ENCODE peak calls at places on chromosome 18, in four cellular contexts. One of them, this sample, is unnamed.

GRCh38 chr18:79917351-79918088 is 33.9 kb downstream of the SLC66A2 start:
- DNase-seq in A549: no peak
- DNase-seq in AG09309: no peak
- DNase-seq in GM12865: no peak
- DNase-seq in this sample: no peak

GRCh38 chr18:26022585-26022984 is 67.8 kb downstream of the SS18 start:
- DNase-seq in A549: no peak
- DNase-seq in AG09309: no peak
- DNase-seq in GM12865: no peak
- DNase-seq in this sample: no peak

GRCh38 chr18:29164993-29165599 is 988.2 kb upstream of the CDH2 start:
- DNase-seq in A549: peak
- DNase-seq in AG09309: peak
- DNase-seq in GM12865: no peak
- DNase-seq in this sample: no peak

GRCh38 chr18:50722311-50722710 is 97.5 kb downstream of the MRO start:
- DNase-seq in A549: no peak
- DNase-seq in AG09309: no peak
- DNase-seq in GM12865: no peak
- DNase-seq in this sample: no peak

GRCh38 chr18:64271975-64272659 is 123.2 kb upstream of the LINC00305 start:
- DNase-seq in A549: no peak
- DNase-seq in AG09309: no peak
- DNase-seq in GM12865: no peak
- DNase-seq in this sample: no peak

GRCh38 chr18:45526120-45526841 is 89.0 kb upstream of the SLC14A2 start:
- DNase-seq in A549: no peak
- DNase-seq in AG09309: peak
- DNase-seq in GM12865: no peak
- DNase-seq in this sample: no peak

GRCh38 chr18:63882333-63883141 is 5.0 kb upstream of the SERPINB2 start:
- DNase-seq in A549: no peak
- DNase-seq in AG09309: peak
- DNase-seq in GM12865: no peak
- DNase-seq in this sample: no peak

GRCh38 chr18:48007955-48008701 is 77.7 kb upstream of the SMAD2 start:
- DNase-seq in A549: peak
- DNase-seq in AG09309: no peak
- DNase-seq in GM12865: peak
- DNase-seq in this sample: peak

GRCh38 chr18:21534327-21534726 is 66.2 kb downstream of the ESCO1 start:
- DNase-seq in A549: no peak
- DNase-seq in AG09309: no peak
- DNase-seq in GM12865: no peak
- DNase-seq in this sample: no peak

GRCh38 chr18:48328473-48329205 is 80.5 kb downstream of the ZBTB7C start:
- DNase-seq in A549: no peak
- DNase-seq in AG09309: no peak
- DNase-seq in GM12865: no peak
- DNase-seq in this sample: no peak

GRCh38 chr18:37668971-37669747 is 103.6 kb upstream of the CELF4 start:
- DNase-seq in A549: no peak
- DNase-seq in AG09309: no peak
- DNase-seq in GM12865: no peak
- DNase-seq in this sample: no peak

GRCh38 chr18:46577546-46577945 is 79.5 kb downstream of the LOXHD1 start:
- DNase-seq in A549: no peak
- DNase-seq in AG09309: no peak
- DNase-seq in GM12865: no peak
- DNase-seq in this sample: no peak

GRCh38 chr18:1929720-1930119 is 641.6 kb downstream of the METTL4 start:
- DNase-seq in A549: no peak
- DNase-seq in AG09309: no peak
- DNase-seq in GM12865: no peak
- DNase-seq in this sample: no peak

GRCh38 chr18:44320619-44321460 is 359.8 kb upstream of the SETBP1 start:
- DNase-seq in A549: no peak
- DNase-seq in AG09309: no peak
- DNase-seq in GM12865: no peak
- DNase-seq in this sample: peak

GRCh38 chr18:155688-156087 is 2.7 kb upstream of the USP14 start:
- DNase-seq in A549: no peak
- DNase-seq in AG09309: no peak
- DNase-seq in GM12865: no peak
- DNase-seq in this sample: no peak

GRCh38 chr18:47683774-47684173 is 246.7 kb downstream of the SMAD2 start:
- DNase-seq in A549: no peak
- DNase-seq in AG09309: no peak
- DNase-seq in GM12865: no peak
- DNase-seq in this sample: no peak

GRCh38 chr18:2569338-2570207 is 1.7 kb downstream of the METTL4 start:
- DNase-seq in A549: no peak
- DNase-seq in AG09309: no peak
- DNase-seq in GM12865: no peak
- DNase-seq in this sample: no peak

GRCh38 chr18:57131782-57132181 is 15.1 kb upstream of the BOD1L2 start:
- DNase-seq in A549: no peak
- DNase-seq in AG09309: no peak
- DNase-seq in GM12865: no peak
- DNase-seq in this sample: no peak

GRCh38 chr18:11713756-11714155 is 24.7 kb downstream of the GNAL start:
- DNase-seq in A549: no peak
- DNase-seq in AG09309: no peak
- DNase-seq in GM12865: no peak
- DNase-seq in this sample: no peak
- H3K4me3 ChIP-seq in A549: no peak
- H3K4me3 ChIP-seq in AG09309: no peak
- H3K4me3 ChIP-seq in GM12865: no peak
- H3K4me3 ChIP-seq in this sample: no peak

GRCh38 chr18:9876867-9877654 is 8.7 kb upstream of the TXNDC2 start:
- DNase-seq in A549: peak
- DNase-seq in AG09309: peak
- DNase-seq in GM12865: peak
- DNase-seq in this sample: no peak

GRCh38 chr18:9878783-9879242 is 7.0 kb upstream of the TXNDC2 start:
- DNase-seq in A549: no peak
- DNase-seq in AG09309: no peak
- DNase-seq in GM12865: no peak
- DNase-seq in this sample: no peak

GRCh38 chr18:9878095-9878494 is 7.7 kb upstream of the TXNDC2 start:
- DNase-seq in A549: no peak
- DNase-seq in AG09309: no peak
- DNase-seq in GM12865: no peak
- DNase-seq in this sample: no peak

GRCh38 chr18:9876523-9876866 is 9.3 kb upstream of the TXNDC2 start:
- DNase-seq in A549: no peak
- DNase-seq in AG09309: no peak
- DNase-seq in GM12865: no peak
- DNase-seq in this sample: no peak

GRCh38 chr18:9877655-9878014 is 8.1 kb upstream of the TXNDC2 start:
- DNase-seq in A549: no peak
- DNase-seq in AG09309: no peak
- DNase-seq in GM12865: no peak
- DNase-seq in this sample: no peak
- H3K4me3 ChIP-seq in A549: peak
- H3K4me3 ChIP-seq in AG09309: peak
- H3K4me3 ChIP-seq in GM12865: no peak
- H3K4me3 ChIP-seq in this sample: no peak

GRCh38 chr18:12255626-12256026 is 1.5 kb downstream of the CIDEA start:
- DNase-seq in A549: no peak
- DNase-seq in AG09309: no peak
- DNase-seq in GM12865: no peak
- DNase-seq in this sample: no peak
- H3K4me3 ChIP-seq in A549: no peak
- H3K4me3 ChIP-seq in AG09309: no peak
- H3K4me3 ChIP-seq in GM12865: no peak
- H3K4me3 ChIP-seq in this sample: no peak

DNA sequence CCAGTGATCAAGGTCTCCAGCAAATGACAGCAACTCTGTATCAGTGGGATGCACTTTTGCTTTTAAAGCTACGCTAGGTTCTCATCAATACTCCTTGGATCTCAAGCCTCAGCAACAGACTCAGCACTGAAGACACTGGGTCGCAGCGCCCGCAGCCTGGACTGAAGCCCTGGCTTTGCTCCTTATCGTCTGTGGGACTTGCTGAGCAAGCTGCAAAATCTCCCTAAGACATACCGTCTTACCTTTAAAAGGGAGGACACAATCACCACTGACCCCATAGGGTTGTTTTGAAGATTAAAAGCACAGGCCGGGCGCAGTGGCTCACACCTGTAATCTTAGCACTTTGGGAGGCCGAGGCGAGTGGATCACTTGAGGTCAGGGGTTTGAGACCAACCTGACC is 8.1 kb downstream of the CYB5A start:
- DNase-seq in A549: no peak
- DNase-seq in AG09309: no peak
- DNase-seq in GM12865: no peak
- DNase-seq in this sample: no peak
- H3K4me3 ChIP-seq in A549: no peak
- H3K4me3 ChIP-seq in AG09309: no peak
- H3K4me3 ChIP-seq in GM12865: no peak
- H3K4me3 ChIP-seq in this sample: no peak

GRCh38 chr18:76824136-76824676 is 1.8 kb downstream of the ZNF236 start:
- DNase-seq in A549: no peak
- DNase-seq in AG09309: no peak
- DNase-seq in GM12865: no peak
- DNase-seq in this sample: no peak
- H3K4me3 ChIP-seq in A549: peak
- H3K4me3 ChIP-seq in AG09309: no peak
- H3K4me3 ChIP-seq in GM12865: peak
- H3K4me3 ChIP-seq in this sample: no peak

DNA sequence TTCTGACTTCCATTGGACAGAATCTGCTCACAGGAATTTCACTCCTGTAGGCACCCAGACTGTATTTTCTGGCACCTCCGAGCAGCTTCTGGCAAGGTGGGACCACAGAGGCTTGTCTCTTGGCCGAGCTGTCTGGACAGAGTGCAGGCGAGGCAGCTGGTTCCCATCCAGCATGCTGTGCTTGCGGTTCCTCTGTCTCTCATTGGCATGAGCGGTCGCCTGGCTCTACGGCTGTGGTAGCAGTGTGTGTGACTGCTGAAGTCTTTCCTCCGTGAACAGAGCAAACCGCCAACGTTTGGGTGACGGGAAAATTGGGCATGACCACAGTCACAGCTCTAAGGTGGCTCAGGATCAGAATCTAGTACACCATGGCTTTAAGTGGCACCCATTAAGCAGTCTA is 411.7 kb upstream of the NETO1 start:
- DNase-seq in A549: no peak
- DNase-seq in AG09309: no peak
- DNase-seq in GM12865: no peak
- DNase-seq in this sample: no peak
- H3K4me3 ChIP-seq in A549: no peak
- H3K4me3 ChIP-seq in AG09309: no peak
- H3K4me3 ChIP-seq in GM12865: no peak
- H3K4me3 ChIP-seq in this sample: no peak

DNA sequence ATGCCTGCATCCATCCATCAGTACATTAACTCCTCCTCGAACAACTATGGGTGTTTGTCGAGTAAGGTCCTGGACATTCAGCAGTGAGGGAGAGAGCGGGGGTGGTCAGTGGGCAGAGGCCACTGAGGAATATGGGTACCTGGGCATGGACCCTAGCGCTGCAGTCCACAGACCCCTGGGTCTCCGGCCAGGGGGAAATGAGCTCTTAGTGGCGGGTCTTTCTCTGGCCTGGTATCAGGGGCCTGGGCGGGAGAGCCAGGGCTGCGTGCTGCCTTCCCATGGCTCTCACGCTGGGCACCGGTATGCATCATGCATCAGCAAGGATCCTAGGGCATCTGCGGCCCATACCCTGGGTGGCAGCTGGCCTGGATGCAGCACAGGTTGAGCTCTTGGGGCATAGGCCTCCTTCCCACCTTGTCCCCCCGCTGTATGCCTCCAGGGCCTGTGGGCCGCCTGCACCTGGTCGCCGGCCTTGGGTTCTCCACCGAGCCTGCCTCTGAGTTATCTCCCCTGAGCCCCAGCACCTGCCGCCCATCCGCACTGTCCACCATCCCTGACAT is 1.3 kb upstream of the MOCOS start:
- DNase-seq in A549: no peak
- DNase-seq in AG09309: no peak
- DNase-seq in GM12865: no peak
- DNase-seq in this sample: no peak
- H3K4me3 ChIP-seq in A549: no peak
- H3K4me3 ChIP-seq in AG09309: peak
- H3K4me3 ChIP-seq in GM12865: no peak
- H3K4me3 ChIP-seq in this sample: no peak

GRCh38 chr18:7616661-7617060 is 49.5 kb downstream of the PTPRM start:
- DNase-seq in A549: no peak
- DNase-seq in AG09309: no peak
- DNase-seq in GM12865: no peak
- DNase-seq in this sample: peak

GRCh38 chr18:7618821-7619410 is 51.8 kb downstream of the PTPRM start:
- DNase-seq in A549: no peak
- DNase-seq in AG09309: no peak
- DNase-seq in GM12865: no peak
- DNase-seq in this sample: no peak

GRCh38 chr18:7615840-7616239 is 48.7 kb downstream of the PTPRM start:
- DNase-seq in A549: no peak
- DNase-seq in AG09309: no peak
- DNase-seq in GM12865: no peak
- DNase-seq in this sample: no peak

GRCh38 chr18:7619676-7620075 is 52.6 kb downstream of the PTPRM start:
- DNase-seq in A549: no peak
- DNase-seq in AG09309: no peak
- DNase-seq in GM12865: no peak
- DNase-seq in this sample: no peak

GRCh38 chr18:7617738-7618422 is 50.8 kb downstream of the PTPRM start:
- DNase-seq in A549: no peak
- DNase-seq in AG09309: peak
- DNase-seq in GM12865: no peak
- DNase-seq in this sample: no peak
- H3K4me3 ChIP-seq in A549: no peak
- H3K4me3 ChIP-seq in AG09309: peak
- H3K4me3 ChIP-seq in GM12865: no peak
- H3K4me3 ChIP-seq in this sample: no peak

This sample was measured in mucosa of descending colon.